ENCODE peak calls at places on chromosomes 6 and 20, in nine cellular contexts. J is left lung, S is ACHN, Q is pancreas, Z is HTR-8/SVneo, H is HAP-1, T is progenitor cell of endocrine pancreas, B is coronary artery, C is GM12865. U is an unnamed sample.
A peak's percentile ranks its signal among the peaks of the same experiment; 100 is the strongest.

GRCh38 chr6:28927856-28928255 is 4.1 kb upstream of the TRIM27 start:
- DNase-seq in J (no peak), S (no peak), Q (no peak), Z (no peak), H (peak; percentile 39), T (no peak), B (no peak), C (no peak), U (no peak)

GRCh38 chr6:3561745-3562144 is 104.9 kb upstream of the SLC22A23 start:
- DNase-seq in J (no peak), S (no peak), Q (no peak), Z (peak; percentile 20), H (no peak), T (no peak), B (no peak), C (peak; percentile 4), U (peak; percentile 6)

GRCh38 chr6:29602564-29603361 is 17.8 kb downstream of the OR2H2 start:
- DNase-seq in J (no peak), S (peak; percentile 39), Q (no peak), Z (peak; percentile 31), H (peak; percentile 21), T (no peak), B (no peak), C (peak; percentile 16), U (peak; percentile 11)

GRCh38 chr6:25359191-25359861 is 80.2 kb downstream of the CARMIL1 start:
- DNase-seq in J (no peak), S (peak; percentile 65), Q (no peak), Z (peak; percentile 30), H (no peak), T (no peak), B (no peak), C (no peak), U (no peak)

GRCh38 chr20:58130574-58130973 is 97.9 kb downstream of the ANKRD60 start:
- DNase-seq in J (no peak), S (no peak), Q (no peak), Z (no peak), H (no peak), T (no peak), B (peak; percentile 16), C (no peak), U (no peak)

GRCh38 chr6:17928514-17929430 is 58.7 kb downstream of the KIF13A start:
- DNase-seq in J (no peak), S (no peak), Q (no peak), Z (no peak), H (no peak), T (no peak), B (no peak), C (no peak), U (no peak)

GRCh38 chr6:15987569-15987968 is 141.3 kb upstream of the MYLIP start:
- DNase-seq in J (no peak), S (no peak), Q (no peak), Z (peak; percentile 25), H (no peak), T (no peak), B (no peak), C (no peak), U (no peak)

GRCh38 chr6:13765570-13765969 is 48.8 kb downstream of the MCUR1 start:
- DNase-seq in J (no peak), S (no peak), Q (no peak), Z (no peak), H (peak; percentile 23), T (no peak), B (no peak), C (no peak), U (no peak)

GRCh38 chr6:166556336-166556735 is 30.1 kb downstream of the RAMACL start:
- DNase-seq in J (no peak), S (no peak), Q (no peak), Z (no peak), H (no peak), T (no peak), B (no peak), C (no peak), U (no peak)

U was measured in OCI-LY7.